ENCODE peak calls at places on chromosome 9, in four cellular contexts. H is SK-N-SH, O is HCT116, J is endothelial cell of umbilical vein. A is an unnamed sample.

GRCh38 chr9:31320507-31320906 is 1063.9 kb upstream of the ACO1 start:
- DNase-seq in H (no peak), O (no peak), J (no peak), A (no peak)

GRCh38 chr9:114516913-114517312 is 11.6 kb upstream of the WHRN start:
- DNase-seq in H (no peak), O (no peak), J (no peak), A (no peak)

GRCh38 chr9:84303061-84303460 is 37.5 kb downstream of the SLC28A3 start:
- DNase-seq in H (no peak), O (no peak), J (no peak), A (no peak)

GRCh38 chr9:127418037-127418471 is 6.1 kb upstream of the ZNF79 start:
- DNase-seq in H (peak), O (peak), J (peak), A (peak)

GRCh38 chr9:107983191-107983603 is 493.6 kb upstream of the KLF4 start:
- DNase-seq in H (no peak), O (no peak), J (peak), A (no peak)

GRCh38 chr9:10612649-10613398 is at the start of gene PTPRD:
- DNase-seq in H (peak), O (no peak), J (no peak), A (peak)

GRCh38 chr9:134951994-134952393 is 34.3 kb upstream of the FCN1 start:
- DNase-seq in H (no peak), O (no peak), J (no peak), A (no peak)

GRCh38 chr9:113580041-113580953 is 116.8 kb downstream of the RGS3 start:
- DNase-seq in H (no peak), O (no peak), J (peak), A (no peak)

GRCh38 chr9:124869986-124870560 is 8.1 kb downstream of the ARPC5L start:
- DNase-seq in H (no peak), O (no peak), J (peak), A (no peak)

GRCh38 chr9:137551656-137552534 is at the start of gene MRPL41:
- DNase-seq in H (peak), O (peak), J (peak), A (peak)

GRCh38 chr9:137554349-137554748 is 2.7 kb downstream of the MRPL41 start:
- DNase-seq in H (no peak), O (no peak), J (no peak), A (no peak)

GRCh38 chr9:137547687-137548543 is 2.3 kb downstream of the PNPLA7 start:
- DNase-seq in H (no peak), O (no peak), J (no peak), A (no peak)

GRCh38 chr9:137550958-137551655 is 572 bp upstream of the MRPL41 start:
- DNase-seq in H (peak), O (peak), J (peak), A (peak)

GRCh38 chr9:137550241-137550621 is at the start of gene PNPLA7:
- DNase-seq in H (peak), O (peak), J (peak), A (peak)
- TF ChIP-seq POLR2AphosphoS5 in H (no peak), O (peak), J (no peak), A (no peak)

DNA sequence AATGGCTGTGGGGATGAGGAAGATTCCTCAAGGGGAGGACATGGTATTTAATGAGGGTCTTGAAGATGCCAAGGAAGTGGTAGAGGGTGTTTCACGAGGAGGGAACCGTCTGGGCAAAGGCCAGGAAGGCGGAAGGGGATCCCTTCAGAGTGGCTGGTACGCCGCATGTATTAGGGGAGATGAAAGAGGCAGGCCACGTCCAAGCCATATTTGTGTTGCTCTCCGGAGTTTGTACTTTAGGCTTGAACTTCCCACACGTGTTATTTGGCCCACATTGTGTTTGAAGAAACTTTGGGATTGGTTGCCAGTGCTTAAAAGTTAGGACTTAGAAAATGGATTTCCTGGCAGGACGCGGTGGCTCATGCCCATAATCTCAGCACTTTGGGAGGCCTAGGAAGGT is 1.2 kb downstream of the FXN start:
- DNase-seq in H (no peak), O (no peak), J (no peak), A (no peak)
- H3K27ac ChIP-seq in H (no peak), O (peak), J (peak), A (peak)

GRCh38 chr9:3181049-3181953 is 337.4 kb upstream of the PUM3 start:
- DNase-seq in H (peak), O (no peak), J (no peak), A (peak)
- H3K4me3 ChIP-seq in H (peak), O (no peak), J (no peak), A (peak)

GRCh38 chr9:33721674-33722358 is 73.5 kb upstream of the PRSS3 start:
- DNase-seq in H (peak), O (peak), J (peak), A (peak)
- TF ChIP-seq POLR2AphosphoS5 in H (no peak), O (no peak), J (no peak), A (no peak)

GRCh38 chr9:137028013-137028280 is at the start of gene ABCA2:
- DNase-seq in H (no peak), O (no peak), J (no peak), A (no peak)
- H3K27ac ChIP-seq in H (no peak), O (peak), J (no peak), A (no peak)

A was measured in GM23338.